ENCODE peak calls at places on chromosomes 5 and 9, in five cellular contexts. L, E, C, S and X are unnamed samples.

GRCh38 chr5:16382047-16382446 is 83.6 kb downstream of the ZNF622 start:
- DNase-seq in L (no peak), E (no peak), C (no peak), S (no peak), X (no peak)

GRCh38 chr9:134891713-134892112 is 11.1 kb downstream of the FCN2 start:
- DNase-seq in L (no peak), E (peak; percentile 25), C (no peak), S (no peak), X (no peak)

GRCh38 chr9:3516667-3517330 is 9.0 kb downstream of the RFX3 start:
- DNase-seq in L (no peak), E (no peak), C (no peak), S (no peak), X (no peak)

GRCh38 chr5:16916262-16916878 is 19.7 kb downstream of the MYO10 start:
- DNase-seq in L (no peak), E (no peak), C (peak; percentile 91), S (no peak), X (no peak)

GRCh38 chr9:86126998-86127972 is 27.9 kb upstream of the GOLM1 start:
- DNase-seq in L (peak; percentile 80), E (peak; percentile 85), C (peak; percentile 88), S (no peak), X (peak; percentile 77)

GRCh38 chr5:138660051-138660572 is 84.9 kb upstream of the HSPA9 start:
- DNase-seq in L (no peak), E (no peak), C (no peak), S (no peak), X (no peak)

GRCh38 chr5:92283521-92283920 is 900.4 kb upstream of the ARRDC3 start:
- DNase-seq in L (no peak), E (no peak), C (no peak), S (no peak), X (no peak)

GRCh38 chr5:116613445-116613844 is 38.8 kb upstream of the SEMA6A start:
- DNase-seq in L (no peak), E (no peak), C (no peak), S (no peak), X (no peak)

GRCh38 chr5:3221432-3221831 is 374.2 kb upstream of the IRX1 start:
- DNase-seq in L (no peak), E (no peak), C (no peak), S (no peak), X (no peak)

GRCh38 chr9:32955655-32956478 is 45.6 kb downstream of the APTX start:
- DNase-seq in L (no peak), E (no peak), C (no peak), S (no peak), X (peak; percentile 16)

DNA sequence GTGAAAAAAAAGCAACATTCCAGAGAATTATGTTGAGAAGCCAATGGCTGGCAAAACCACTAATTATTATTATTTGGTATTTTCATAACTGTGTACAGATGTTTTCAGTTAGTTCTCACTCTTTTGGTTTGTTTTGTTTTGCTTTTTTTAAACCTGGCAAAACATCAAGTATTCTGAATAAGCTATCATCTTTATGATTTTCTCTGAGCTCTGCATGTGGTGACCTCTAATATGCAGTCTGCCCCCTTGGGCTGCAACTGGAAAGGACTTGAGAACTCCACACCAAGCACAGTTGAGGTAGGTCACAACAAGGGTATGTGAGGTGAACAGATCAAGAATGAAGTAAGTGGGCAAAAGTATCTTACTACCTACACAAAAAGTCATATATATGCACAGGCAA is 202.3 kb downstream of the NFIB start:
- DNase-seq in L (no peak), E (no peak), C (peak; percentile 74), S (no peak), X (no peak)
- H3K27ac ChIP-seq in L (no peak overlapping the region), E (no peak overlapping the region), C (no peak overlapping the region), S (no peak overlapping the region), X (no peak overlapping the region)

GRCh38 chr9:96611302-96611701 is 8.3 kb downstream of the CDC14B start:
- DNase-seq in L (no peak), E (no peak), C (no peak), S (no peak), X (no peak)
- H3K27ac ChIP-seq in L (peak overlapping the region; percentile 63), E (no peak overlapping the region), C (peak overlapping the region; percentile 80), S (no peak overlapping the region), X (peak overlapping the region; percentile 19)

GRCh38 chr5:136031713-136032112 is 2.9 kb downstream of the TGFBI start:
- DNase-seq in L (no peak), E (no peak), C (no peak), S (no peak), X (no peak)
- H3K27ac ChIP-seq in L (no peak overlapping the region), E (no peak overlapping the region), C (peak overlapping the region; percentile 15), S (peak overlapping the region; percentile 47), X (no peak overlapping the region)

GRCh38 chr9:26939934-26940711 is 6.9 kb downstream of the PLAA start:
- DNase-seq in L (no peak), E (no peak), C (peak; percentile 10), S (no peak), X (no peak)
- H3K27ac ChIP-seq in L (no peak overlapping the region), E (no peak overlapping the region), C (no peak overlapping the region), S (no peak overlapping the region), X (no peak overlapping the region)

DNA sequence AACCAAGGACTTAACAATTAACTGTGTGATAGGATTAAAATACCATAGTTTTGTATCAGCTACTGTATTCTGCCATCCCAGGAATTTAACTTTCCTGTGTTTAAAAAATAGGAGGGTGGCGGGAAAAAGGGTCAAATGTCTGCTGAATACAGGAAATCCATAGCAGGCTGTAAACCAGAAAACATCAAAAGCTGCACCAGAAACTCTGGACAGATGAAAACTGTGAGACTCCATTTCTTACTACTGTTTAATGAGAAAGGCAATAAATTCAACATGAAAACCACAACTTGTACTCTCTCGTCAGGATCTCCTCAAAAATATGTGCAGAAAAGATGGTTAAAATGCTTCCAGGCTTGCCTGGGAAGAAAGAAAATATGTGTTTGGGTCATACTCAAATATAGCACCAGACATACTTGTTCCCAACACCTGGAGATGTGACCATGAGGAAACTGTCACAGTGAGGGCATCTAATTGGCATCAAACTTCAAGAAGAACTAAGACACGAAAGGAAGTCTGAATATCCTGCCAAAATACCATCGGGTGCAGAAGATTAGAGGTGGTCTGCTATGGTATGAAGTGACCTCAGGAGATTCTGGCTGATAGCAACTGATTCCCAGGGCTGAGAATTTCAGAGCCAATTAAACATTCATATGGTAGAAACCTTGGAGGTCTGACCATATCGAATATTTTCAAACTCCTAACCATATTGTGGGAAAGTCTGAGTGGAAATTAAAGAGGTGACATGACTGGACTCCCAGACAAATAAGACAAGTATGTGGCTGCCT is 164.7 kb upstream of the TARS1 start:
- DNase-seq in L (no peak), E (no peak), C (no peak), S (no peak), X (no peak)
- H3K27ac ChIP-seq in L (no peak overlapping the region), E (no peak overlapping the region), C (no peak overlapping the region), S (no peak overlapping the region), X (no peak overlapping the region)